ENCODE peak calls at places on chromosome 22, in four cellular contexts. U, N, Z and I are unnamed samples.

GRCh38 chr22:43238526-43239006 is 51.6 kb upstream of the TTLL12 start:
- DNase-seq in U (no peak), N (no peak), Z (no peak), I (peak)

GRCh38 chr22:44395116-44396005 is 82.6 kb upstream of the SHISAL1 start:
- DNase-seq in Z (no peak), U (no peak), N (no peak), I (peak)

GRCh38 chr22:29477919-29478318 is 2.1 kb upstream of the NEFH start:
- DNase-seq in Z (no peak), U (no peak), N (no peak), I (no peak)

GRCh38 chr22:36818010-36818642 is 1.3 kb upstream of the PVALB start:
- DNase-seq in N (no peak), Z (peak), U (no peak), I (no peak)

GRCh38 chr22:43946391-43946680 is 8.9 kb upstream of the SAMM50 start:
- DNase-seq in Z (no peak), N (no peak), U (no peak), I (no peak)

GRCh38 chr22:37353839-37354238 is 71.5 kb downstream of the CYTH4 start:
- DNase-seq in U (peak), N (no peak), Z (no peak), I (no peak)

GRCh38 chr22:45329536-45329936 is 19.8 kb downstream of the FAM118A start:
- DNase-seq in U (no peak), N (no peak), Z (peak), I (no peak)

GRCh38 chr22:29443861-29444431 is 5.6 kb downstream of the RFPL1 start:
- DNase-seq in Z (no peak), U (no peak), N (no peak), I (no peak)

GRCh38 chr22:37514526-37515051 is 4.6 kb downstream of the CARD10 start:
- DNase-seq in Z (no peak), U (no peak), N (no peak), I (peak)

GRCh38 chr22:43263645-43264514 is 76.9 kb upstream of the TTLL12 start:
- DNase-seq in Z (peak), U (peak), N (peak), I (peak)

GRCh38 chr22:43587574-43587973 is 175.8 kb downstream of the MPPED1 start:
- DNase-seq in U (no peak), Z (no peak), N (no peak), I (no peak)

GRCh38 chr22:25410849-25411248 is 153.6 kb upstream of the GRK3 start:
- DNase-seq in Z (no peak), U (no peak), N (no peak), I (no peak)

GRCh38 chr22:37981282-37982011 is 2.9 kb downstream of the SOX10 start:
- DNase-seq in Z (no peak), U (no peak), N (no peak), I (no peak)

GRCh38 chr22:29205598-29206371 is at the start of gene EMID1:
- DNase-seq in N (no peak), U (no peak), Z (peak), I (peak)

GRCh38 chr22:44752285-44753188 is at the start of gene ARHGAP8:
- DNase-seq in Z (no peak), U (no peak), N (no peak), I (no peak)

GRCh38 chr22:44456661-44457412 is 41.2 kb downstream of the RTL6 start:
- DNase-seq in Z (no peak), N (no peak), U (no peak), I (no peak)

GRCh38 chr22:33083212-33083611 is 25.0 kb upstream of the SYN3 start:
- DNase-seq in N (no peak), Z (no peak), U (no peak), I (no peak)

GRCh38 chr22:29154364-29155048 is 51.2 kb upstream of the EMID1 start:
- DNase-seq in U (peak), N (peak), Z (peak), I (peak)

GRCh38 chr22:28759861-28760560 is 12.5 kb upstream of the CCDC117 start:
- DNase-seq in U (no peak), Z (peak), N (no peak), I (no peak)

GRCh38 chr22:34294986-34295385 is 374.7 kb upstream of the LARGE1 start:
- DNase-seq in N (no peak), Z (no peak), U (no peak), I (no peak)

GRCh38 chr22:37064553-37064952 is 13.0 kb downstream of the KCTD17 start:
- DNase-seq in Z (no peak), U (no peak), N (no peak), I (no peak)

GRCh38 chr22:31289335-31289734 is 3.0 kb downstream of the PIK3IP1 start:
- DNase-seq in U (no peak), Z (no peak), N (no peak), I (no peak)

GRCh38 chr22:33472462-33473344 is 414.5 kb upstream of the SYN3 start:
- DNase-seq in Z (no peak), N (no peak), U (no peak), I (no peak)

GRCh38 chr22:35896306-35896705 is 132.3 kb downstream of the RBFOX2 start:
- DNase-seq in N (no peak), Z (no peak), U (no peak), I (no peak)

GRCh38 chr22:38638734-38639133 is 17.5 kb downstream of the FAM227A start:
- DNase-seq in N (no peak), Z (no peak), U (no peak), I (no peak)

GRCh38 chr22:45120931-45121330 is 42.8 kb upstream of the NUP50 start:
- DNase-seq in Z (no peak), U (no peak), N (no peak), I (no peak)

GRCh38 chr22:49930596-49931412 is 12.4 kb downstream of the CRELD2 start:
- DNase-seq in Z (peak), U (no peak), N (peak), I (peak)
- TF ChIP-seq CTCF in Z (peak), U (peak), N (peak), I (peak)

DNA sequence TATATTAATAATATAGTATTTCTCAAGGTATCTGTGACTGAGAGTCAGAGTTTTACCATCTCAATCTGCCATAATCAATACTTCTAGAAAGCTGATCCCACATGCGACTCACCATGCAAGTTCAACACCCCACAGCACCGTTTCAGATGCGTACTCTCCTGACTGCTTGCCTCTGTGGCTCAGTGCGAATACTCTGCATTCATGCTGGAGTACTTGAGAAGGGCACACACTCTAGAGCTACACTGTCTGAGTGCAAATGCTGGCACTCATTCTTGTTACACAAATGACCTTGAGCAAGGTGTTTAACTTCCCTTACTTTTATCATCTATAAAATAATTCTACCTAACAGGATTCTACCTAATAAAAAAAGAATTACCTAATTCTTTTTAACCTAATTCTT is 12.5 kb downstream of the SNU13 start:
- DNase-seq in U (no peak), Z (no peak), N (no peak), I (no peak)
- TF ChIP-seq CTCF in U (no peak), Z (no peak), N (no peak), I (no peak)

DNA sequence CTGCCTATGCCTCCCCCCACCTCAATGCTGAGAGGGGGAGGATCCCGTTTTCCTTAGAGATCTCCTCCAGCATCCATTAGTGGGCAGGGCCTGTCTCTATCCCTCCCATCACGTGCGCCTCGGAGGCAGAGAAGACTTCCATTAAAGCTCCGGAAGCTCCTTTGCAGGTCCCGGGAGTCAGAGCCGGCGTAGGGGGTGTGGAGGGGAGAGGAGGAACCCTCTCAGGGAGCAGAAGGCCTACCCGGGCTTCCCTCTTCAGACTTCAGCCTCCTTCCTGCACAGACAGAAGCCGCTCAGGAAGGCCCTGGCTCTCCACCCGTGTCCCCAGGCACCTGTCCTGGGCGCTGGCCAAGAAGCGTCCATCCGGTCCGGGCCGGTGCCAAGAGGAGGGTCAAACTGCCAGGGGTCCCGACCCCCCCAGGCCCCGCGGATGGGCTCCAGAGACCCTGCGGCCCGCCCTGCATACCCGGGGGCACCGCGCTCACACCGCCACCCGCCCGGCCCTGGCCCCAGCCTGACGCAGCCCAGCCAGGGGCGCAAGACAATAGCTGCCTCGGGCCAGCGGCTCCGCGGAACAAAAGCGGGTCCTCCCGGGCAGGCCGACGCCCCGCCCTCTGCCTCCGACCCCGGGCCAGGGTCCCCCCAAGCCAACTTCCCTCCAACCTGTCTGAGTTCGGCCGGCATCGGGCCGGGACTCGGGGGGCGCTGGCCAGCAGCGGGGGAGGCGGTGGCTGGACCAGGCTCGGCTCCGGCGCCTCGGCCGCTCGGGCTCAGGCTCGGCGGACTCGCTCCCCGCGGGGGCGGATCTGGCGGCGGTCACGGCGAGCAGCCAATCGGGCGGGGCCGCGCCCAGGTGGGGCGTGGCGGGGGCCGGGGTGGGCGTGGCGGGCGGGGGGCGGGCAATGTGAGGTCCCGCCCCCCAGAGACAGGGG is 29.9 kb downstream of the ARVCF start:
- DNase-seq in N (peak), U (peak), Z (peak), I (peak)
- TF ChIP-seq CTCF in N (no peak), U (no peak), Z (no peak), I (no peak)

GRCh38 chr22:27418261-27418660 is 383.3 kb downstream of the MN1 start:
- DNase-seq in N (no peak), U (no peak), Z (no peak), I (no peak)

GRCh38 chr22:27413702-27414101 is 387.9 kb downstream of the MN1 start:
- DNase-seq in U (no peak), Z (no peak), N (no peak), I (no peak)

GRCh38 chr22:27420186-27420816 is 381.3 kb downstream of the MN1 start:
- DNase-seq in Z (peak), U (no peak), N (no peak), I (no peak)

GRCh38 chr22:27419473-27419872 is 382.1 kb downstream of the MN1 start:
- DNase-seq in U (no peak), N (no peak), Z (peak), I (no peak)

DNA sequence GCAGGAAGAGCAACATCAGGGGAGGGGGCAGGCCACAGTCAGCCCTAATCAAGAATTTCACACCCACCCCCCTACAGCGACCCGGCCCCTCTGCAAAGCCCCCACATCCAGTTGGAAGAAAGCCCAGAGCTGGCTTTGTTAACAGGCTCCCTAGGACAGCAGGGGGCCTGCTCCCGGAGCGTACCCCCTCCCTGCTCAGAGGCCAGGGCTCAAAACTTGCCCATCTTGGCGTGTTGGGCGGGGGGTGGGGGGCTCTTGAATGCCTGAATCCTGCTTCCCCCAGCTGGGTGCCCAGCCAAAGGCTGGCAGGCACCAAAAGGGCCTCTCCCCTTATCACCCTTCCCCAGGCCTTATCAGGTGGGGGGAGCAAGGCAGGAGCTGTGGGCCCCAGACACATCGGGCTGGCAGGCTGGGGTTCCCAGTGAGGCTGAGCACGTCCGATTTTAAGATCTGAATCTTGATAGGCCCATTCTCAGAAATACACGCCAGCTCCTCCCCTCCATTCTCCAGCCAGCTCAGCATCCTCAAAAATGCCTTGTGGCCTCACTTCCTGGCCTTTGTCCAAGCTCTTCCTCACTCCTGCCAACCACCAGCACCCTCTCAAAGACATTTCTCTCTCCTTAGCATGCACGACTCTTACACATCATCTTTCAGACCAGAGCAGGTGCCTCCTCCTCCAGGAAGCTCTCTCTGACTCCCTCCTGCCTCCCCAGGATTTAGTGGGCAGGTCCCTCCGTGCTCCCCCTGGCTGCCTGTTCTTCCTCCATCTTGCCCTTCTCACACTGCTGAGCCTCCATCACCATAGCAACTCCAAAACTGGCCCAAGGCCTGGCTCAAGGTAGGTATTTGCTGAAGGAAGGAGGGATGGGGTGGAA is 384.8 kb downstream of the MN1 start:
- DNase-seq in Z (peak), N (no peak), U (peak), I (no peak)
- TF ChIP-seq CTCF in Z (no peak), N (no peak), U (peak), I (no peak)

GRCh38 chr22:23204541-23205157 is 24.3 kb downstream of the BCR start:
- DNase-seq in Z (no peak), U (no peak), N (no peak), I (peak)
- TF ChIP-seq CTCF in Z (no peak), U (no peak), N (no peak), I (no peak)

GRCh38 chr22:49627217-49628181 is 200.2 kb downstream of the BRD1 start:
- DNase-seq in N (no peak), Z (no peak), U (no peak), I (no peak)
- TF ChIP-seq CTCF in N (no peak), Z (no peak), U (no peak), I (no peak)

DNA sequence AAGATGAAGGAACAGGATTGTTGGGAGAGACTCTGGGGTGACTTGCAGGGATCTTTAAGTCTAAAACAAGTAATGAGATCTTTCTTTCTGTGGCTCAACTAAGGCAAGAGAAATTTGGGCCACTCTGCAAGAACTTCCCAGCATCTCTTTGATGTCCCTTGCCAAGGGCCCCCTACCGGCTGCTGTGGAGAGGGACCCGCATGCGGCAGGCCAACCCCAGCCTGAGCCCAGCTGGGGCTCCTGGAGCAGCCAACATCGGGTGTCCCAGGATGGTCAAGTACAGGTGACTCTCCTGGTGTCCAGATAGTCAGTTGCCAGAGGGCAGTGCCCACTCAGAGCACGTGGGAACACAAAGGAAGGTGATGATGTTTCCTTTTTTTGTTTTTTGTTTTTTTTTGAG is 363.2 kb downstream of the TBC1D22A start:
- DNase-seq in U (no peak), Z (peak), N (no peak), I (no peak)
- TF ChIP-seq CTCF in U (peak), Z (no peak), N (no peak), I (no peak)